ENCODE peak calls at places on chromosomes 2 and 18, in nine cellular contexts. H, C, K, A, N, L, M, Z and J are unnamed samples.

GRCh38 chr18:7755753-7756475 is 188.8 kb downstream of the PTPRM start:
- DNase-seq in A (no peak), N (no peak), C (no peak), Z (peak; percentile 63), M (no peak), L (no peak), H (no peak), K (no peak), J (no peak)

GRCh38 chr2:44623622-44624351 is 262.0 kb downstream of the CAMKMT start:
- DNase-seq in A (no peak), M (no peak), C (no peak), N (no peak), L (no peak), K (no peak), Z (no peak), H (no peak), J (no peak)

GRCh38 chr2:36785179-36785795 is 88.8 kb downstream of the VIT start:
- DNase-seq in N (no peak), C (peak; percentile 76), H (peak; percentile 73), L (peak; percentile 94), K (no peak), M (no peak), Z (peak; percentile 65), A (no peak), J (peak; percentile 69)

GRCh38 chr2:19358242-19359020 is at the start of gene OSR1:
- DNase-seq in N (peak; percentile 90), K (peak; percentile 87), H (peak; percentile 52), C (no peak), M (no peak), L (peak; percentile 84), Z (peak; percentile 53), A (peak; percentile 96), J (peak; percentile 55)

GRCh38 chr18:54769526-54770464 is 58.5 kb upstream of the RAB27B start:
- DNase-seq in M (no peak), Z (no peak), L (no peak), H (no peak), C (no peak), K (no peak), A (no peak), N (no peak), J (no peak)

GRCh38 chr2:38138996-38139395 is 63.0 kb upstream of the CYP1B1 start:
- DNase-seq in N (no peak), A (no peak), Z (no peak), H (no peak), C (no peak), M (no peak), L (no peak), K (no peak), J (no peak)

GRCh38 chr2:28716265-28716865 is 35.3 kb upstream of the PPP1CB start:
- DNase-seq in K (no peak), L (no peak), C (no peak), Z (peak; percentile 47), N (peak; percentile 87), A (no peak), H (peak; percentile 54), M (peak; percentile 9), J (peak; percentile 34)

GRCh38 chr2:120735750-120736170 is at the start of gene GLI2:
- DNase-seq in M (no peak), C (peak; percentile 60), N (peak; percentile 89), L (peak; percentile 90), A (peak; percentile 93), K (peak; percentile 86), H (peak; percentile 65), Z (peak; percentile 15), J (peak; percentile 70)

GRCh38 chr2:233354971-233355574 is 779 bp downstream of the DGKD start:
- DNase-seq in A (no peak), M (no peak), K (no peak), N (peak; percentile 78), Z (no peak), L (peak; percentile 64), C (no peak), H (peak; percentile 61), J (peak; percentile 72)

GRCh38 chr2:233355916-233356315 is 1.6 kb downstream of the DGKD start:
- DNase-seq in Z (no peak), A (no peak), N (no peak), L (no peak), M (no peak), K (no peak), H (peak; percentile 7), C (no peak), J (no peak)

GRCh38 chr2:233353101-233353768 is 1.1 kb upstream of the DGKD start:
- DNase-seq in N (no peak), A (no peak), C (peak; percentile 73), L (no peak), H (peak; percentile 11), K (no peak), M (no peak), Z (no peak), J (peak; percentile 39)

GRCh38 chr2:233353769-233354499 is at the start of gene DGKD:
- DNase-seq in A (no peak), C (peak; percentile 91), M (no peak), H (peak; percentile 73), N (peak; percentile 76), Z (peak; percentile 79), K (no peak), L (peak; percentile 84), J (peak; percentile 69)

DNA sequence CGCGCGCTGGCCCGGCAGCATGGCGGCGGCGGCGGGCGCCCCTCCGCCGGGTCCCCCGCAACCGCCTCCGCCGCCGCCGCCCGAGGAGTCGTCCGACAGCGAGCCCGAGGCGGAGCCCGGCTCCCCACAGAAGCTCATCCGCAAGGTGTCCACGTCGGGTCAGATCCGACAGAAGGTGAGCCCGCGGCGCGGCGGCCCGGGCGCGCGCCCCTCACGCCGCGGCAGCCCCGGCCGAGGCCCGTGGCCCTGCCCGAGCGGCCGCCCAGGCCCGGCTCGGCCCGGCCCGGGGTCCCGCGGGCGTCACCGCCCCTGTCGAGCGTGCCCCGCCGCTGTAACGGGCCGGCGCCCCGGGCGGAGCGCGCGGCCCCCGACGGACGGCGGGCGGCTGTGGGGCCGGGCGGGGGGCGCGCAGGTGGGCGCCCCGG is 218 bp downstream of the DGKD start:
- DNase-seq in C (no peak), M (no peak), A (no peak), N (no peak), H (no peak), Z (no peak), K (no peak), L (no peak), J (no peak)
- TF ChIP-seq POLR2A in C (no peak), M (peak; percentile 81), A (no peak), N (no peak), H (no peak), Z (peak; percentile 54), K (no peak), L (peak; percentile 55), J (no peak)

GRCh38 chr2:23838970-23839369 is 88.0 kb downstream of the ATAD2B start:
- DNase-seq in L (no peak), C (no peak), H (no peak), A (no peak), M (no peak), K (no peak), N (no peak), Z (no peak), J (no peak)

GRCh38 chr2:23844905-23845304 is 82.0 kb downstream of the ATAD2B start:
- DNase-seq in H (no peak), C (no peak), K (no peak), M (no peak), Z (no peak), N (no peak), L (no peak), A (no peak), J (no peak)

GRCh38 chr2:23839919-23840318 is 87.0 kb downstream of the ATAD2B start:
- DNase-seq in N (no peak), C (no peak), L (no peak), M (no peak), K (no peak), Z (no peak), H (no peak), A (no peak), J (no peak)

DNA sequence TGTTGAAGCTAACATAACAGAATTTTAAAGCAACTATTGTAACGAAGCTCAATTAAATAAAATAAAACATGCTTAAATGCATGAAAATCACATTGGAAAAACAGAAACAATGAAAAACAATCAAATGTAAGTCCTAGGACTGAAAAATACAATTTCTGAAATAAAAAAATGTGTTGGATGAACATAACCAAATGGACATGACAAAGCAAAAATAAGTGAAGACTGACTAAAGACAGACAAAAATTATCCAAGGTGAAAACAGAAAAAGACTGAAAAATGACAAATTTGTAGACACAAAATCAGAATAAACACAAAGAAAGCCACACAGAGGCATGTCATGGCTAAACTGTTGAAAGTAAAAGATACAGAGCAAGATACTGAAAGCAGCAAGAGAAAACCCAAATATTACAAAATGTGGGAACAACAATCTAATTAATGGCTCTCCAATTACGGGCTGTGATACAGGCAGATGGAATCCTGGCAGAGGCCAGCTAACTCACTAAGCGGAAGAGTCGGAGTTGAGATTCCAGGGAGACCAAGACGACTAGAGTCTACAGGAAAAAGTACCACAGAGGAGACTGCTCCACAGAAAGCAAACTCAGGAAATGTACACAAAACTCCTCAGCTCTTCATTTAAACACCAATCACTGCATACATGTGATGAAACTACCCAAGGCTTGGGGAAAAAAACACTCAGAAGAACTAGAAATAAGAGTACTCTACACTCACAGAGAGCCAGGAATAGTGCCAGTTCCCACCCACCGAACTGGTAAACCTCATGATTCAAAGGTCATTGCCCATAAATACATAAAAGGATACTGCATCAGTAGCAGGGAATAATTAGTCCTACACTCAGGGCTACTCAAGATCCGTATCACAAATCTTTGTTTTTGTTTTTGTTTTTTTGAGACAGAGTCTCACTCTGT is 83.6 kb downstream of the ATAD2B start:
- DNase-seq in Z (peak; percentile 28), N (no peak), C (no peak), A (no peak), H (no peak), L (no peak), M (no peak), K (no peak), J (no peak)
- TF ChIP-seq EP300 in Z (no peak), N (no peak), C (no peak), A (no peak), H (no peak), L (no peak), M (no peak), K (no peak), J (no peak)

DNA sequence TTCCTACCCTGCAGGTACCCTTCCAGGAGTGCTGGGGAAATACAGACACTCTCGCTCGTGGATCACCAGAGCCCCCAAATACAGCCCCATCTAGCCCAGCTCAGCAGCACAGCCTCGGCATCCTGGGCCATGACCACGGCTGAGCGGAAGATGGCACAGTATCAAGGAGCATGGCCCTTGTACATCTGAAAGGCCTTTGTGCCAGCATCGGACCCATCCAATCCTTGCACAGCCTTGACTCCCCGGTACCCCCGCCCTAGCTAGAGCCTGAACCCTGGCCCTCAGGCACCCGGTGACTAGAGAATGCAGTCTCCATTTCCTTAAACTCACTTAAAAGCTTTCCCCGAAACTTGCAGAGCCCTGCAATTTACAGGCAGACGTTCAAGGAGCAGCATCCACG is 48.7 kb downstream of the ZNF516 start:
- DNase-seq in A (no peak), H (no peak), K (peak; percentile 40), N (peak; percentile 62), M (no peak), L (no peak), C (no peak), Z (no peak), J (no peak)
- TF ChIP-seq POLR2AphosphoS5 in A (no peak), H (no peak), K (no peak), N (no peak), M (no peak), L (no peak), C (no peak), Z (no peak), J (no peak)

DNA sequence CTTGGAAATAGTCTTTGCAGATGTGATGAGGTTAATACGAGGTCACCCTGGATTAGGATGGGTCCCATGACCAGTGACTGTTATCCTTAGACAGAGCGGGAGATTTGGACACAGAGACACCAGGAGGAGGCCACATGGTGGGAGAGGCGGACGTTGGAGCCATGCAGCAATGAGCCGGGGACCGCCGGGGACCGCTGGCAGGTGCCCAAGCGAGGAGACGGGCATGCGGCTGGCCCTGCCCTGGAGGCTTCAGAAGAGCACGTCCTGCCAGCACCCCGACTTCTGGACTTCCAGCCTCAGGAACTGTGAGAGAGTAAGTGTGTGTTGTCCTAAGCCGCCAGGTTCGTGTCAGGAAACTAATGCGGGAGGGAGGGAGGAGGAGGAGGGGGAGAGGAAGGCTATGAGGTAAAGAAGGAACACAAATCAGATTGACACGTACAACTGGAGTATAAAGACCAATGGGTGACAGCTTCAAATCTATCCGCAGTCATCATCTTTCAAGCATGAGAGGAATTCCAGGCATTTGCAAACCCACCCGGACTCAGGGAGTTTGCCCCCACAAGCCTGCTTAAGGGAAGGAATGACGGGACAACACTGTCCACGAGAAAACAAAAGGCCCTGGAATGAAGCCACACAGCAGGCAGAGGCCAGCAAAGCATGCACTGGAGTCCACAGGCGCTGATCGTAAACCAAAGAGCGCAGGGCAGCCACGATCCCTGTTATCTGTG is 11.6 kb upstream of the BOK start:
- DNase-seq in N (no peak), M (no peak), L (no peak), Z (peak; percentile 90), K (no peak), H (no peak), A (no peak), C (no peak), J (no peak)
- TF ChIP-seq POLR2A in N (no peak), M (no peak), L (no peak), Z (no peak), K (no peak), H (no peak), A (no peak), C (no peak), J (no peak)